ENCODE peak calls at places on chromosomes 3 and 15, in seven cellular contexts. P, Q, G, F, S, M and C are unnamed samples. For H3K9me3, the result is how much of the 10 kb centered on the place peaks cover.

GRCh38 chr15:51051776-51052175 is 42.9 kb downstream of the TNFAIP8L3 start:
- DNase-seq in P (peak), Q (no peak), G (no peak), F (peak), S (no peak), M (no peak), C (no peak)

GRCh38 chr15:57017024-57017423 is 98.6 kb downstream of the TCF12 start:
- DNase-seq in P (no peak), Q (no peak), G (peak), F (no peak), S (peak), M (peak), C (peak)

GRCh38 chr3:191066669-191067068 is 132.4 kb upstream of the OSTN start:
- DNase-seq in P (peak), Q (no peak), G (no peak), F (no peak), S (peak), M (no peak), C (no peak)

GRCh38 chr15:62119224-62119925 is 45.7 kb downstream of the C2CD4B start:
- DNase-seq in P (peak), Q (no peak), G (peak), F (no peak), S (peak), M (no peak), C (no peak)

GRCh38 chr3:35639251-35640185 is at the start of gene ARPP21:
- DNase-seq in P (peak), Q (no peak), G (no peak), F (no peak), S (peak), M (peak), C (no peak)

GRCh38 chr3:137035631-137036030 is 77.8 kb downstream of the IL20RB start:
- DNase-seq in P (no peak), Q (no peak), G (no peak), F (no peak), S (no peak), M (peak), C (peak)

GRCh38 chr3:118974356-118975097 is 60.1 kb downstream of the IGSF11 start:
- DNase-seq in P (no peak), Q (no peak), G (no peak), F (no peak), S (no peak), M (no peak), C (no peak)

GRCh38 chr3:33526787-33527186 is 86.6 kb upstream of the UBP1 start:
- DNase-seq in P (no peak), Q (no peak), G (no peak), F (no peak), S (no peak), M (no peak), C (no peak)

GRCh38 chr15:43771816-43772215 is 5.0 kb downstream of the ELL3 start:
- DNase-seq in P (no peak), Q (no peak), G (no peak), F (peak), S (no peak), M (no peak), C (peak)

GRCh38 chr15:98649621-98649995 is 1.3 kb downstream of the IGF1R start:
- DNase-seq in P (no peak), Q (peak), G (peak), F (no peak), S (peak), M (peak), C (no peak)

GRCh38 chr15:86690566-86690965 is 610.9 kb downstream of the AGBL1 start:
- DNase-seq in P (peak), Q (no peak), G (no peak), F (no peak), S (no peak), M (peak), C (no peak)

GRCh38 chr3:97306226-97306625 is 458.3 kb upstream of the ARL6 start:
- DNase-seq in P (no peak), Q (no peak), G (no peak), F (no peak), S (no peak), M (no peak), C (no peak)

GRCh38 chr15:92934706-92935105 is 34.6 kb downstream of the CHD2 start:
- DNase-seq in P (no peak), Q (no peak), G (no peak), F (no peak), S (no peak), M (no peak), C (no peak)

GRCh38 chr15:77856718-77857346 is 220.7 kb downstream of the TBC1D2B start:
- DNase-seq in P (no peak), Q (no peak), G (no peak), F (no peak), S (no peak), M (no peak), C (peak)

GRCh38 chr3:12658593-12659058 is 5.3 kb downstream of the RAF1 start:
- DNase-seq in P (peak), Q (no peak), G (peak), F (no peak), S (peak), M (peak), C (no peak)

GRCh38 chr3:194950906-194951628 is 265.4 kb downstream of the FAM43A start:
- DNase-seq in P (no peak), Q (no peak), G (peak), F (no peak), S (no peak), M (no peak), C (no peak)

GRCh38 chr3:46960081-46960701 is 16.4 kb downstream of the CCDC12 start:
- DNase-seq in P (peak), Q (peak), G (no peak), F (no peak), S (peak), M (no peak), C (no peak)

GRCh38 chr15:22961661-22962221 is 18.4 kb downstream of the CYFIP1 start:
- DNase-seq in P (peak), Q (no peak), G (peak), F (no peak), S (peak), M (no peak), C (no peak)

GRCh38 chr15:62533687-62534086 is 368.6 kb upstream of the C2CD4B start:
- DNase-seq in P (no peak), Q (no peak), G (no peak), F (no peak), S (no peak), M (no peak), C (no peak)

GRCh38 chr15:60804986-60805949 is 326.3 kb upstream of the ICE2 start:
- DNase-seq in P (peak), Q (no peak), G (no peak), F (no peak), S (no peak), M (no peak), C (no peak)

GRCh38 chr3:153285194-153285641 is 123.2 kb downstream of the RAP2B start:
- DNase-seq in P (no peak), Q (no peak), G (no peak), F (no peak), S (peak), M (peak), C (no peak)

GRCh38 chr15:64635486-64635815 is 139.9 kb downstream of the RBPMS2 start:
- DNase-seq in P (peak), Q (peak), G (no peak), F (peak), S (peak), M (peak), C (no peak)

GRCh38 chr3:133910422-133910821 is 14.7 kb upstream of the RAB6B start:
- DNase-seq in P (no peak), Q (no peak), G (no peak), F (no peak), S (no peak), M (no peak), C (no peak)

GRCh38 chr15:68054658-68055223 is 626 bp downstream of the PIAS1 start:
- DNase-seq in P (peak), Q (peak), G (peak), F (peak), S (peak), M (peak), C (peak)

GRCh38 chr3:130971208-130971607 is 55.4 kb downstream of the ASTE1 start:
- DNase-seq in P (peak), Q (no peak), G (no peak), F (no peak), S (no peak), M (no peak), C (no peak)

GRCh38 chr3:142445816-142446254 is 2.0 kb downstream of the XRN1 start:
- DNase-seq in P (peak), Q (no peak), G (no peak), F (no peak), S (peak), M (no peak), C (peak)

GRCh38 chr3:52444860-52445793 is at the start of gene SEMA3G:
- DNase-seq in P (no peak), Q (no peak), G (peak), F (peak), S (peak), M (peak), C (peak)

GRCh38 chr3:126540946-126541627 is 17.1 kb downstream of the CHST13 start:
- DNase-seq in P (no peak), Q (peak), G (no peak), F (no peak), S (no peak), M (no peak), C (no peak)

GRCh38 chr3:25564040-25564439 is 100.7 kb downstream of the TOP2B start:
- DNase-seq in P (no peak), Q (no peak), G (no peak), F (no peak), S (no peak), M (no peak), C (no peak)

DNA sequence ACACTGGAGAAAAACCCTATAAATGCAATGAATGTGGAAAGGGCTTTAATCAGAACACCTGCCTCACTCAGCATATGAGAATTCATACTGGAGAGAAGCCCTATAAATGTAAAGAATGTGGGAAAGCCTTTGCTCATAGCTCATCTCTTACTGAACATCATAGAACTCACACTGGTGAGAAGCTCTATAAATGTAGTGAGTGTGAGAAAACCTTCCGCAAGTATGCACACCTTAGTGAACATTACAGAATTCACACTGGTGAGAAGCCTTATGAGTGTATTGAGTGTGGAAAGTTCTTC is 7.4 kb upstream of the ZNF501 start:
- DNase-seq in P (no peak), Q (no peak), G (no peak), F (no peak), S (peak), M (no peak), C (no peak)
- H3K9me3 ChIP-seq in P (half or more), Q (under half), G (under half), F (half or more), S (under half), M (under half), C (half or more)

GRCh38 chr3:149670742-149671492 is 13.1 kb upstream of the WWTR1 start:
- DNase-seq in P (no peak), Q (no peak), G (no peak), F (no peak), S (no peak), M (no peak), C (no peak)
- H3K27ac ChIP-seq in P (no peak), Q (no peak), G (no peak), F (no peak), S (no peak), M (no peak), C (no peak)

DNA sequence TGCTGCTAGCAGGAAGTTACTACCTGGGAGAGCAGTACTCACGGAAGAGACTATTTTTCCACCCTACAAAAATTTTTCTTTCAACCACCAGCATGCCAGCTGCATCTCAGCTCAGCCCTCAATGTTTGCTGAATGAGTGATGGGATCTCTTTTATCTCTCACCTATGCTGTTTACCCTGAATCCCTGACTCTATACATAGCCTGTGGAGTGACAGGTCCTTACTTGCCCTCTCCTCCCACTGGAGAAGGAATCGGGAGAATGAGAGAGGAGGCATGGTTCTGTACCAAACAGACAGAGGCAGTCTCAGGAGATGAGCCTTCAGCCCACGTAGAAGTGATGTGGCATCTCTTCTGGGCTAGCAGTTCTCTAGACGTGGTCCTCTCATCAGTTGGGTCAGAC is 6.7 kb upstream of the DGKG start:
- DNase-seq in P (no peak), Q (no peak), G (no peak), F (no peak), S (no peak), M (no peak), C (no peak)
- H3K9me3 ChIP-seq in P (under half), Q (under half), G (under half), F (under half), S (under half), M (under half), C (under half)

DNA sequence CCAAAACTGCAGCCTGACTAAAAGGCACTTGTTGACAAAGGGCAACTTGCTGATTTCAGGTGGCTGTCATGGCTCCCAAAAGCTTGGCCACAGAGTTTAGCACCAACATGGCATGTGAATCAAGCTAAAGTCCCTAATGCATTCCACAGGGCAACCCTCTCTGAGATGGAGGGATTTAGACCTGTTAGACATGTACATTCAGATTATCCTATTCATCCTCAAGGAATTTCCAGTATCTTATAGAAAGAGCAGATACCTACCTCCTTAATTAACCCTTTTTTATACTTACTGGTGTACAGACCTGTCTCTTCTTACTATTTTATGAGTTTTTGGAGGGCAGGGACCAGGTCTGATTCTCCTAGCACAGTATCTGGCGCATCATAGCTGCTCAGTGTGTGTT is 31.3 kb downstream of the ACP3 start:
- DNase-seq in P (no peak), Q (no peak), G (no peak), F (no peak), S (no peak), M (no peak), C (no peak)
- H3K27ac ChIP-seq in P (no peak), Q (no peak), G (no peak), F (no peak), S (no peak), M (no peak), C (no peak)

GRCh38 chr15:20358781-20359414 is 182.7 kb downstream of the GOLGA6L6 start:
- DNase-seq in P (no peak), Q (no peak), G (no peak), F (no peak), S (no peak), M (no peak), C (no peak)

GRCh38 chr15:20355256-20355868 is 186.2 kb downstream of the GOLGA6L6 start:
- DNase-seq in P (no peak), Q (no peak), G (no peak), F (no peak), S (no peak), M (no peak), C (no peak)

GRCh38 chr15:20358066-20358780 is 183.4 kb downstream of the GOLGA6L6 start:
- DNase-seq in P (no peak), Q (no peak), G (no peak), F (no peak), S (no peak), M (no peak), C (no peak)

GRCh38 chr15:20357139-20358065 is 184.2 kb downstream of the GOLGA6L6 start:
- DNase-seq in P (no peak), Q (no peak), G (no peak), F (no peak), S (no peak), M (no peak), C (no peak)

DNA sequence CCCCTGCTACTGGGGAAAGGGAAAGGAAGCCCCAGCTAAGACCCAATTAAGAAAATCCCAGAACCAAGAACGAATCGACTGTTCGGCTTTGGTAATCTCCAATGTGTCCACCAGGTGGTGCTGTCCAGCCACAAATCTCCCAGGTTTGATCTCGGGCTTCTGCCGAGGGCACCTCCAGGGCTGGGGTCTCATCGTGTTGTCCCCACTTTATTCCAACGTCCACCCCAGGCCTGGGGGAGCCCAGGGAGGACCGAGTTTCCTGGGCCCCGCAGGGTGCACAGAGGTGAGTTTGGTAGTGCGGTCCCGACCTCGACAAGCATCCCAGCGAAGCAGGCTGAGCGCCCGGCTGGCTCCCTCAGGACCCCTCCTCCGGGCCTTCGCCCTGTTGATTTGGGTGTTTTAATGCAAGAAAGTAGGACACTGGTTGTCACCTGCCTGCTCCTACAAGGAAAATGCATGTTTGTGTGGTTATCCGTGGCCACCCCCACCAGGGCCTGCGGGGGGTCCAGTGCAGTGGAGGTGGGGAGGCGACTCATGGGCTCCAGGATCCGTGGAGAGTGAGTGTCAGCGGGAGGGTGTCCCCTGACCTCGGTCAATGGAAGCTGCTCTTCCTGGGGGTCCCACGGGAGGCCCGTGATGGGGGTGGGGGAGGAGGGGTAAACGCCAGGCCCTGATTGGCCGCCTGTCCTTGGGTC is 185.0 kb downstream of the GOLGA6L6 start:
- DNase-seq in P (no peak), Q (peak), G (peak), F (peak), S (no peak), M (no peak), C (peak)
- H3K9me3 ChIP-seq in P (half or more), Q (under half), G (under half), F (under half), S (under half), M (under half), C (under half)

GRCh38 chr15:38438031-38438986 is 15.6 kb upstream of the FAM98B start:
- DNase-seq in P (no peak), Q (no peak), G (no peak), F (no peak), S (no peak), M (no peak), C (no peak)
- H3K27ac ChIP-seq in P (no peak), Q (no peak), G (no peak), F (no peak), S (no peak), M (no peak), C (no peak)

GRCh38 chr15:20351448-20351961 is 190.1 kb downstream of the GOLGA6L6 start:
- DNase-seq in P (no peak), Q (no peak), G (no peak), F (no peak), S (no peak), M (no peak), C (no peak)
- H3K9me3 ChIP-seq in P (half or more), Q (under half), G (under half), F (under half), S (under half), M (under half), C (under half)

GRCh38 chr3:57757642-57758297 is 1.7 kb downstream of the SLMAP start:
- DNase-seq in P (peak), Q (no peak), G (peak), F (no peak), S (peak), M (peak), C (no peak)
- H3K27ac ChIP-seq in P (peak), Q (no peak), G (no peak), F (peak), S (peak), M (no peak), C (no peak)

GRCh38 chr3:143928541-143929255 is 42.9 kb upstream of the DIPK2A start:
- DNase-seq in P (no peak), Q (no peak), G (no peak), F (no peak), S (no peak), M (no peak), C (no peak)
- H3K9me3 ChIP-seq in P (under half), Q (under half), G (under half), F (under half), S (under half), M (under half), C (under half)

GRCh38 chr3:42892169-42892568 is 13.8 kb upstream of the ZNF662 start:
- DNase-seq in P (peak), Q (no peak), G (no peak), F (no peak), S (no peak), M (no peak), C (no peak)
- H3K27ac ChIP-seq in P (no peak), Q (no peak), G (no peak), F (no peak), S (no peak), M (no peak), C (no peak)